ENCODE peak calls at places on chromosomes 1 and 21, in six cellular contexts. J is HT-29; L is CD8-positive, alpha-beta memory T cell; P is DMS153; H is stimulated activated naive B cell treated with anti-CD40 and anti-IgM and Interleukin-4, amounts not matched to agents 10 μg/mL and 1 μg/mL and 100 μg/mL, for 72 hours; K is Calu3. T is an unnamed sample.

GRCh38 chr1:33532250-33532649 is 59.8 kb downstream of the ZSCAN20 start:
- DNase-seq in H (no peak), K (no peak), L (no peak), P (no peak), J (no peak), T (no peak)

GRCh38 chr1:233443040-233443439 is 115.5 kb downstream of the MAP3K21 start:
- DNase-seq in H (no peak), P (no peak), L (no peak), J (no peak), K (no peak), T (peak)

GRCh38 chr1:2277741-2278488 is 49.8 kb downstream of the SKI start:
- DNase-seq in L (no peak), J (no peak), H (no peak), K (no peak), P (no peak), T (no peak)

GRCh38 chr1:10210841-10211804 is 753 bp downstream of the KIF1B start:
- DNase-seq in K (peak), J (peak), H (peak), L (no peak), P (peak), T (peak)

GRCh38 chr1:121558514-121558913 is 373.7 kb downstream of the SRGAP2C start:
- DNase-seq in H (no peak), K (no peak), L (no peak), P (no peak), J (no peak), T (no peak)

GRCh38 chr1:42319871-42320484 is 15.1 kb downstream of the FOXJ3 start:
- DNase-seq in L (peak), K (no peak), P (peak), H (no peak), J (no peak), T (no peak)

GRCh38 chr1:182889997-182890396 is 50.9 kb downstream of the DHX9 start:
- DNase-seq in P (no peak), J (no peak), H (no peak), K (no peak), L (no peak), T (no peak)

GRCh38 chr21:30426732-30427131 is 1.0 kb upstream of the KRTAP13-3 start:
- DNase-seq in K (no peak), P (no peak), L (no peak), J (no peak), H (no peak), T (no peak)

GRCh38 chr1:32151319-32151787 is 28.1 kb upstream of the TXLNA start:
- DNase-seq in H (no peak), J (no peak), L (no peak), K (no peak), P (no peak), T (no peak)

GRCh38 chr1:85116856-85117255 is 68.6 kb upstream of the MCOLN3 start:
- DNase-seq in J (peak), L (no peak), P (no peak), K (no peak), H (no peak), T (peak)

GRCh38 chr1:31552489-31552888 is 23.8 kb upstream of the TINAGL1 start:
- DNase-seq in P (no peak), K (no peak), L (no peak), H (no peak), J (no peak), T (no peak)

GRCh38 chr1:68347415-68347814 is 102.3 kb downstream of the RPE65 start:
- DNase-seq in H (peak), P (no peak), J (no peak), K (no peak), L (no peak), T (no peak)

GRCh38 chr1:18967066-18967690 is 10.7 kb upstream of the IFFO2 start:
- DNase-seq in L (no peak), H (no peak), K (no peak), P (no peak), J (no peak), T (no peak)

GRCh38 chr1:214469290-214469689 is 82.1 kb downstream of the PTPN14 start:
- DNase-seq in K (no peak), L (no peak), H (no peak), P (no peak), J (no peak), T (no peak)

GRCh38 chr1:13807213-13807612 is 107.2 kb downstream of the PRDM2 start:
- DNase-seq in J (peak), K (peak), P (no peak), L (no peak), H (no peak), T (no peak)

GRCh38 chr1:39842726-39843305 is 40.5 kb downstream of the TRIT1 start:
- DNase-seq in P (peak), J (no peak), L (no peak), H (no peak), K (no peak), T (no peak)

GRCh38 chr1:206579747-206580437 is 32.4 kb downstream of the EIF2D start:
- DNase-seq in K (no peak), P (no peak), J (no peak), H (peak), L (peak), T (no peak)

GRCh38 chr1:155130272-155131006 is 2.8 kb downstream of the EFNA1 start:
- DNase-seq in L (no peak), J (no peak), H (no peak), P (no peak), K (no peak), T (no peak)

GRCh38 chr1:25771246-25772114 is 28.5 kb upstream of the SELENON start:
- DNase-seq in J (no peak), H (no peak), K (no peak), P (peak), L (no peak), T (peak)

GRCh38 chr1:156114919-156115513 is 505 bp downstream of the LMNA start:
- DNase-seq in L (no peak), J (no peak), H (no peak), K (no peak), P (no peak), T (no peak)

GRCh38 chr1:117657031-117657430 is 51.2 kb downstream of the TENT5C start:
- DNase-seq in P (no peak), L (no peak), K (peak), J (no peak), H (no peak), T (peak)

GRCh38 chr1:42684139-42684538 is 1.9 kb downstream of the YBX1 start:
- DNase-seq in H (no peak), K (peak), J (peak), P (no peak), L (no peak), T (no peak)

GRCh38 chr1:242245255-242245654 is 246.4 kb upstream of the MAP1LC3C start:
- DNase-seq in J (no peak), H (no peak), L (no peak), P (no peak), K (no peak), T (no peak)

GRCh38 chr1:42318601-42319000 is 16.4 kb downstream of the FOXJ3 start:
- DNase-seq in L (no peak), K (no peak), H (no peak), J (no peak), P (no peak), T (no peak)

GRCh38 chr1:177913762-177914540 is 55.9 kb downstream of the SEC16B start:
- DNase-seq in L (no peak), K (peak), P (no peak), J (peak), H (no peak), T (no peak)

GRCh38 chr1:15949453-15950245 is 26.3 kb downstream of the ZBTB17 start:
- DNase-seq in J (no peak), L (peak), P (no peak), H (peak), K (no peak), T (no peak)

GRCh38 chr1:186102559-186103148 is 272.4 kb downstream of the TPR start:
- DNase-seq in K (no peak), H (no peak), P (no peak), L (no peak), J (no peak), T (peak)

GRCh38 chr21:45950740-45951515 is 30.6 kb upstream of the COL6A1 start:
- DNase-seq in J (no peak), P (peak), K (peak), L (no peak), H (no peak), T (no peak)

GRCh38 chr1:185650602-185651230 is 83.5 kb upstream of the HMCN1 start:
- DNase-seq in K (no peak), P (peak), J (peak), H (no peak), L (no peak), T (peak)

T was measured in LoVo.